ENCODE peak calls at places on chromosomes 4 and X, in six cellular contexts. One of them, this sample, is unnamed.

GRCh38 chr4:15551740-15552446 is 82.2 kb downstream of the CC2D2A start:
- DNase-seq in AG09309: no peak
- DNase-seq in colonic mucosa: no peak
- DNase-seq in esophagus squamous epithelium: no peak
- DNase-seq in dorsolateral prefrontal cortex: no peak
- DNase-seq in HepG2: peak
- DNase-seq in this sample: no peak

GRCh38 chrX:118495958-118496762 is 545 bp downstream of the DOCK11 start:
- DNase-seq in colonic mucosa: peak
- DNase-seq in HepG2: no peak
- DNase-seq in dorsolateral prefrontal cortex: peak
- DNase-seq in AG09309: no peak
- DNase-seq in esophagus squamous epithelium: peak
- DNase-seq in this sample: peak

GRCh38 chrX:76555816-76556215 is 128.3 kb downstream of the MAGEE1 start:
- DNase-seq in dorsolateral prefrontal cortex: no peak
- DNase-seq in HepG2: peak
- DNase-seq in AG09309: no peak
- DNase-seq in colonic mucosa: no peak
- DNase-seq in esophagus squamous epithelium: no peak
- DNase-seq in this sample: no peak

GRCh38 chrX:152637649-152638442 is at the start of gene GABRQ:
- DNase-seq in AG09309: no peak
- DNase-seq in esophagus squamous epithelium: no peak
- DNase-seq in colonic mucosa: no peak
- DNase-seq in HepG2: no peak
- DNase-seq in dorsolateral prefrontal cortex: no peak
- DNase-seq in this sample: no peak

GRCh38 chr4:54879576-54879975 is 221.8 kb downstream of the KIT start:
- DNase-seq in dorsolateral prefrontal cortex: no peak
- DNase-seq in esophagus squamous epithelium: no peak
- DNase-seq in HepG2: no peak
- DNase-seq in AG09309: no peak
- DNase-seq in colonic mucosa: no peak
- DNase-seq in this sample: no peak

GRCh38 chr4:129641179-129641578 is 545.2 kb downstream of the C4orf33 start:
- DNase-seq in HepG2: peak
- DNase-seq in esophagus squamous epithelium: no peak
- DNase-seq in dorsolateral prefrontal cortex: no peak
- DNase-seq in AG09309: no peak
- DNase-seq in colonic mucosa: peak
- DNase-seq in this sample: peak

GRCh38 chr4:185508162-185508561 is 27.1 kb downstream of the PDLIM3 start:
- DNase-seq in dorsolateral prefrontal cortex: no peak
- DNase-seq in colonic mucosa: no peak
- DNase-seq in esophagus squamous epithelium: no peak
- DNase-seq in AG09309: no peak
- DNase-seq in HepG2: peak
- DNase-seq in this sample: no peak

GRCh38 chr4:153188966-153189801 is 15.1 kb upstream of the TRIM2 start:
- DNase-seq in esophagus squamous epithelium: no peak
- DNase-seq in colonic mucosa: no peak
- DNase-seq in HepG2: no peak
- DNase-seq in dorsolateral prefrontal cortex: no peak
- DNase-seq in AG09309: no peak
- DNase-seq in this sample: no peak

GRCh38 chr4:175290401-175290800 is 372.2 kb downstream of the ADAM29 start:
- DNase-seq in colonic mucosa: no peak
- DNase-seq in HepG2: no peak
- DNase-seq in dorsolateral prefrontal cortex: no peak
- DNase-seq in esophagus squamous epithelium: no peak
- DNase-seq in AG09309: peak
- DNase-seq in this sample: no peak

GRCh38 chr4:8353158-8353495 is 83.6 kb downstream of the HTRA3 start:
- DNase-seq in HepG2: no peak
- DNase-seq in colonic mucosa: no peak
- DNase-seq in dorsolateral prefrontal cortex: no peak
- DNase-seq in esophagus squamous epithelium: no peak
- DNase-seq in AG09309: no peak
- DNase-seq in this sample: no peak

GRCh38 chrX:43958529-43958928 is 14.7 kb downstream of the NDP start:
- DNase-seq in esophagus squamous epithelium: no peak
- DNase-seq in AG09309: peak
- DNase-seq in HepG2: peak
- DNase-seq in dorsolateral prefrontal cortex: peak
- DNase-seq in colonic mucosa: peak
- DNase-seq in this sample: peak

GRCh38 chrX:56219702-56220101 is 12.5 kb upstream of the KLF8 start:
- DNase-seq in esophagus squamous epithelium: no peak
- DNase-seq in HepG2: peak
- DNase-seq in AG09309: no peak
- DNase-seq in dorsolateral prefrontal cortex: no peak
- DNase-seq in colonic mucosa: no peak
- DNase-seq in this sample: no peak

GRCh38 chr4:186627226-186627865 is 72.0 kb upstream of the MTNR1A start:
- DNase-seq in dorsolateral prefrontal cortex: no peak
- DNase-seq in colonic mucosa: no peak
- DNase-seq in esophagus squamous epithelium: no peak
- DNase-seq in AG09309: no peak
- DNase-seq in HepG2: no peak
- DNase-seq in this sample: no peak

GRCh38 chrX:56026816-56027215 is 205.3 kb upstream of the KLF8 start:
- DNase-seq in AG09309: no peak
- DNase-seq in HepG2: no peak
- DNase-seq in colonic mucosa: no peak
- DNase-seq in dorsolateral prefrontal cortex: no peak
- DNase-seq in esophagus squamous epithelium: no peak
- DNase-seq in this sample: no peak

DNA sequence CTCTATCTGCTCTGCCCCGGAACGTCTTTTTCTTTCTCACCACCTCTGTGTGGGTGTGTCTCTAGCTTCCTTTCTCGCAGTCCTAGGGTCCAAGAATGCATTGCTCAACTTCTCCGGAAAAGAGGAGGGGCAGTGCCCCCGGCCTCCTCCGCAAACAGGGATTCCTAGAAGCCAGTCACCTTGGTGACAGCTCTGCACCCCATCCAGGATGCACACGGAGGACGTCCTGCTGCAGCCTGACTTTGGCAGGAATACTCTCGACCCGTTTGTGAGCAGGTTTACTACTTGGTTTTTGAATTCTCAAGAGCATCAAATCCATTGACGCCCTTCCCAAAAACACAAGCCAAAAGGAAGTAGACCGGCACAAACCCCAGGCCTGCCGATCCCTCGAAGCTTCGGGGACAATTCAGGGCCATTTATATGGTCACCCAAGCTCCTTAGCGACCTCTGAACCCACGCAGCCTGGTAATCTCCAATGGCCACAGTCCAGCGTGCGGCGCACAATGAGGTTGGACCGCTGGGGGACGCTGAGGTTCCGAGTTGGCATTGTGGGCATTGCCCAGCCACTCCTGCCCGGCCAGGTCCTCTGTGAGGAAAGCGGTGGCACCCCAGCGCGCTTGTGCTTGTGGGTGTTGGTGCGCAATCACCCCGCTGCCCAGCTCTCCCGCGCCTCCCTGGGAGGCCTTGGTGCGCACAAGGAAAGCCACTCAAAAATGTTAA is 9.8 kb downstream of the NKX3-2 start:
- DNase-seq in esophagus squamous epithelium: no peak
- DNase-seq in colonic mucosa: no peak
- DNase-seq in dorsolateral prefrontal cortex: no peak
- DNase-seq in AG09309: no peak
- DNase-seq in HepG2: no peak
- DNase-seq in this sample: no peak
- H3K4me3 ChIP-seq in esophagus squamous epithelium: no peak
- H3K4me3 ChIP-seq in colonic mucosa: no peak
- H3K4me3 ChIP-seq in dorsolateral prefrontal cortex: no peak
- H3K4me3 ChIP-seq in AG09309: no peak
- H3K4me3 ChIP-seq in HepG2: no peak
- H3K4me3 ChIP-seq in this sample: no peak

GRCh38 chr4:76931576-76932276 is 17.8 kb upstream of the SEPTIN11 start:
- DNase-seq in dorsolateral prefrontal cortex: no peak
- DNase-seq in esophagus squamous epithelium: no peak
- DNase-seq in HepG2: peak
- DNase-seq in AG09309: no peak
- DNase-seq in colonic mucosa: no peak
- DNase-seq in this sample: no peak
- H3K4me3 ChIP-seq in dorsolateral prefrontal cortex: no peak
- H3K4me3 ChIP-seq in esophagus squamous epithelium: no peak
- H3K4me3 ChIP-seq in HepG2: no peak
- H3K4me3 ChIP-seq in AG09309: no peak
- H3K4me3 ChIP-seq in colonic mucosa: no peak
- H3K4me3 ChIP-seq in this sample: no peak

GRCh38 chr4:190017357-190018200 is 9.5 kb downstream of the FRG2 start:
- DNase-seq in AG09309: no peak
- DNase-seq in HepG2: no peak
- DNase-seq in dorsolateral prefrontal cortex: no peak
- DNase-seq in colonic mucosa: no peak
- DNase-seq in esophagus squamous epithelium: no peak
- DNase-seq in this sample: no peak
- H3K4me3 ChIP-seq in AG09309: no peak
- H3K4me3 ChIP-seq in HepG2: no peak
- H3K4me3 ChIP-seq in dorsolateral prefrontal cortex: no peak
- H3K4me3 ChIP-seq in colonic mucosa: no peak
- H3K4me3 ChIP-seq in esophagus squamous epithelium: no peak
- H3K4me3 ChIP-seq in this sample: no peak

DNA sequence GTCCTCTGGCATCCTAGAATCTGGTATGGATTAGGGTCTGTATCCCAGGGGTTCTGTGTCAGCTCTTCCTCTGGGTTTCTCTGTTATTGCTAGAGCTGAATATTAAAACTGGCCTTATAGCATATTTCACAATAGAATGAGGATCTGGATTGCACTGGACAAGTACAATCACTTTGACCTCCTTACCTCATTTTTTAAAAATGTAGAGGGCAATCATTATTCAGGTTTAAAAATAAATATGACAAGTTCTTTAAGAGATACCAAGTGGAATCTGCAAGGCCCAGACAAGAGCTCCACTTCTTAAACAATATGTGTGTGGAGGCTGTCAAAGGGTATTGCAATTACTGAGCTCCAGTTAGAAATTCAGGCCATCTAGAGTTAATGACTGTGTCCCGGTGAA is 1.4 kb downstream of the PALLD start:
- DNase-seq in AG09309: no peak
- DNase-seq in dorsolateral prefrontal cortex: no peak
- DNase-seq in esophagus squamous epithelium: no peak
- DNase-seq in colonic mucosa: no peak
- DNase-seq in HepG2: no peak
- DNase-seq in this sample: no peak
- H3K4me3 ChIP-seq in AG09309: no peak
- H3K4me3 ChIP-seq in dorsolateral prefrontal cortex: no peak
- H3K4me3 ChIP-seq in esophagus squamous epithelium: no peak
- H3K4me3 ChIP-seq in colonic mucosa: no peak
- H3K4me3 ChIP-seq in HepG2: no peak
- H3K4me3 ChIP-seq in this sample: no peak

GRCh38 chrX:154991476-154991875 is 31.0 kb downstream of the F8 start:
- DNase-seq in dorsolateral prefrontal cortex: no peak
- DNase-seq in esophagus squamous epithelium: no peak
- DNase-seq in colonic mucosa: no peak
- DNase-seq in AG09309: no peak
- DNase-seq in HepG2: no peak
- DNase-seq in this sample: no peak

GRCh38 chrX:154988719-154989118 is 33.8 kb downstream of the F8 start:
- DNase-seq in colonic mucosa: no peak
- DNase-seq in esophagus squamous epithelium: no peak
- DNase-seq in dorsolateral prefrontal cortex: no peak
- DNase-seq in AG09309: no peak
- DNase-seq in HepG2: no peak
- DNase-seq in this sample: no peak

GRCh38 chrX:154991039-154991438 is 31.5 kb downstream of the F8 start:
- DNase-seq in dorsolateral prefrontal cortex: no peak
- DNase-seq in HepG2: no peak
- DNase-seq in colonic mucosa: no peak
- DNase-seq in esophagus squamous epithelium: no peak
- DNase-seq in AG09309: no peak
- DNase-seq in this sample: no peak

GRCh38 chrX:154987940-154988339 is 34.6 kb downstream of the F8 start:
- DNase-seq in esophagus squamous epithelium: no peak
- DNase-seq in HepG2: peak
- DNase-seq in dorsolateral prefrontal cortex: no peak
- DNase-seq in colonic mucosa: no peak
- DNase-seq in AG09309: no peak
- DNase-seq in this sample: peak

GRCh38 chrX:154990496-154990895 is 32.0 kb downstream of the F8 start:
- DNase-seq in colonic mucosa: no peak
- DNase-seq in dorsolateral prefrontal cortex: no peak
- DNase-seq in esophagus squamous epithelium: no peak
- DNase-seq in AG09309: no peak
- DNase-seq in HepG2: no peak
- DNase-seq in this sample: no peak
- H3K4me3 ChIP-seq in colonic mucosa: no peak
- H3K4me3 ChIP-seq in dorsolateral prefrontal cortex: no peak
- H3K4me3 ChIP-seq in esophagus squamous epithelium: no peak
- H3K4me3 ChIP-seq in AG09309: no peak
- H3K4me3 ChIP-seq in HepG2: no peak
- H3K4me3 ChIP-seq in this sample: no peak

DNA sequence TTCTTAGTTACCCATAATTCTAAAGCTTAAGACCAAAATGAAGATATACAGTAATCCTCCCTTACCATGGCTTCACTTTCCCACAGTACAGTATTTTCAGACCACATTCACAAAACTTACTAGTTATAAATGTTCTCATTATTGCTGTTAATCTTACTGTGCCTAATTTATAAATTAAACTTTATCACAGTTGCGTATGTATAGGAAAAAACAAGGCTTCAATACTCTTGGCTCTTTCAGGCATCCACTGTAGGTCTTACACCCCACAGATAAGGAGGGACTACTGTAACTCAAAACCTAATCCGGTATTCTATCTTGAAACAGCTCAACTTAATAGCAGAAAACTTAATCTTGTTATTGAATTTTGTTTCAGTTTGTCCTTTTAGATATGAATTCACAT is 3.6 kb downstream of the HMGB2 start:
- DNase-seq in esophagus squamous epithelium: no peak
- DNase-seq in AG09309: no peak
- DNase-seq in HepG2: no peak
- DNase-seq in dorsolateral prefrontal cortex: no peak
- DNase-seq in colonic mucosa: no peak
- DNase-seq in this sample: no peak
- H3K4me3 ChIP-seq in esophagus squamous epithelium: no peak
- H3K4me3 ChIP-seq in AG09309: no peak
- H3K4me3 ChIP-seq in HepG2: no peak
- H3K4me3 ChIP-seq in dorsolateral prefrontal cortex: no peak
- H3K4me3 ChIP-seq in colonic mucosa: no peak
- H3K4me3 ChIP-seq in this sample: no peak